ENCODE peak calls at places on chromosomes 5 and 9, in six cellular contexts. W is astrocyte; D is naive thymus-derived CD4-positive, alpha-beta T cell; E is neural progenitor cell; Q is tibial artery; R is PC-9. J is an unnamed sample.
A peak's percentile ranks its signal among the peaks of the same experiment; 100 is the strongest.

GRCh38 chr5:151362970-151363369 is 15.6 kb upstream of the SLC36A2 start:
- DNase-seq in W (no peak), D (no peak), E (no peak), Q (no peak), R (no peak), J (no peak)

GRCh38 chr5:179079165-179079987 is 19.2 kb downstream of the ZNF354C start:
- DNase-seq in W (no peak), D (no peak), E (no peak), Q (no peak), R (no peak), J (no peak)

GRCh38 chr5:79850316-79850822 is 140.7 kb downstream of the MTX3 start:
- DNase-seq in W (peak; percentile 89), D (no peak), E (peak; percentile 74), Q (no peak), R (no peak), J (peak; percentile 9)

GRCh38 chr5:3058930-3059329 is 307.5 kb upstream of the IRX2 start:
- DNase-seq in W (no peak), D (no peak), E (no peak), Q (no peak), R (no peak), J (no peak)

GRCh38 chr9:131062979-131063378 is 33.4 kb upstream of the AIF1L start:
- DNase-seq in W (no peak), D (no peak), E (no peak), Q (no peak), R (no peak), J (no peak)

GRCh38 chr5:31407921-31408714 is 123.8 kb downstream of the DROSHA start:
- DNase-seq in W (peak; percentile 38), D (no peak), E (no peak), Q (no peak), R (peak; percentile 81), J (peak; percentile 15)

GRCh38 chr9:74293479-74293878 is 203.7 kb upstream of the RORB start:
- DNase-seq in W (no peak), D (no peak), E (no peak), Q (no peak), R (no peak), J (no peak)

GRCh38 chr9:135077497-135078200 is 9.8 kb upstream of the OLFM1 start:
- DNase-seq in W (no peak), D (no peak), E (peak; percentile 84), Q (peak; percentile 55), R (no peak), J (peak; percentile 34)

GRCh38 chr9:35172878-35173277 is 11.1 kb downstream of the UNC13B start:
- DNase-seq in W (no peak), D (no peak), E (no peak), Q (no peak), R (no peak), J (no peak)

GRCh38 chr9:97315550-97315949 is 8.1 kb downstream of the CCDC180 start:
- DNase-seq in W (no peak), D (no peak), E (no peak), Q (no peak), R (no peak), J (peak; percentile 50)

GRCh38 chr5:14665949-14666741 is 1.6 kb downstream of the OTULIN start:
- DNase-seq in W (no peak), D (peak; percentile 32), E (peak; percentile 29), Q (no peak), R (no peak), J (peak; percentile 27)

GRCh38 chr5:41337240-41337639 is 123.9 kb upstream of the C6 start:
- DNase-seq in W (no peak), D (no peak), E (no peak), Q (no peak), R (no peak), J (no peak)

GRCh38 chr5:157524887-157525286 is 50.7 kb downstream of the ADAM19 start:
- DNase-seq in W (no peak), D (no peak), E (no peak), Q (no peak), R (no peak), J (no peak)

GRCh38 chr9:109421034-109421700 is 76.9 kb downstream of the PTPN3 start:
- DNase-seq in W (no peak), D (no peak), E (no peak), Q (no peak), R (no peak), J (no peak)

GRCh38 chr5:173498871-173499470 is 117.5 kb downstream of the BOD1 start:
- DNase-seq in W (peak; percentile 54), D (no peak), E (peak; percentile 44), Q (no peak), R (no peak), J (no peak)

GRCh38 chr9:120505186-120505585 is 74.8 kb downstream of the CDK5RAP2 start:
- DNase-seq in W (no peak), D (no peak), E (no peak), Q (no peak), R (no peak), J (no peak)

GRCh38 chr5:112109331-112109993 is 309.6 kb downstream of the EPB41L4A start:
- DNase-seq in W (peak; percentile 77), D (no peak), E (no peak), Q (no peak), R (no peak), J (peak; percentile 91)

GRCh38 chr5:157549283-157549629 is 26.3 kb downstream of the ADAM19 start:
- DNase-seq in W (peak; percentile 82), D (no peak), E (no peak), Q (no peak), R (peak; percentile 73), J (no peak)

GRCh38 chr5:173868096-173868879 is 19.9 kb upstream of the CPEB4 start:
- DNase-seq in W (peak; percentile 60), D (no peak), E (no peak), Q (no peak), R (peak; percentile 96), J (no peak)

GRCh38 chr9:21656776-21657637 is 145.4 kb upstream of the MTAP start:
- DNase-seq in W (peak; percentile 94), D (no peak), E (no peak), Q (no peak), R (no peak), J (peak; percentile 41)

GRCh38 chr5:1536298-1537165 is 12.8 kb upstream of the LPCAT1 start:
- DNase-seq in W (no peak), D (peak; percentile 45), E (no peak), Q (peak; percentile 60), R (no peak), J (peak; percentile 32)

GRCh38 chr9:25917593-25918426 is 239.6 kb upstream of the TUSC1 start:
- DNase-seq in W (no peak), D (no peak), E (no peak), Q (no peak), R (no peak), J (peak; percentile 56)

DNA sequence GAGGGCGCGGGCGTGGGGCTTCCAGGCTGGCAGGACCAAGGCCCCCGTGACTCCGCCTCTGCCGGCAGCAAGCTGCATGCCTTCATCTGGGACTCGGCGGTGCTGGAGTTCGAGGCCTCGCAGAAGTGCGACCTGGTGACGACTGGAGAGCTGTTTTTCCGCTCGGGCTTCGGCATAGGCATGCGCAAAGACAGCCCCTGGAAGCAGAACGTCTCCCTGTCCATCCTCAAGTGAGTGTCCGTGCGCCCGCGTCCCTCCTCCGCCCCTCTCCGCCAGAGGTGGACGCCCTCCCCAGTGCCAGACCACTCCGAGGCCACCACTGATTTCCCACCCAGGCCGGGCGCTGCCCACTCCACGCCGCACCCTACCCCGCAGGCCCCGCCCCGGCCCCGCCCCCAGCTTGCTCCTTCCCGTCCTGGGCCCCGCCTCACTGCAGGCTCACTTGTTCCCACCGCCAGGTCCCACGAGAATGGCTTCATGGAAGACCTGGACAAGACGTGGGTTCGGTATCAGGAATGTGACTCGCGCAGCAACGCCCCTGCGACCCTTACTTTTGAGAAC is 6.7 kb downstream of the LRRC26 start:
- DNase-seq in W (no peak), D (no peak), E (peak; percentile 56), Q (no peak), R (no peak), J (peak; percentile 17)
- H3K4me3 ChIP-seq in W (no peak overlapping the region), D (no peak overlapping the region), E (peak overlapping the region; percentile 32), Q (peak overlapping the region; percentile 39), R (no peak overlapping the region), J (no peak overlapping the region)

GRCh38 chr5:73729329-73729728 is 103.3 kb downstream of the ARHGEF28 start:
- DNase-seq in W (no peak), D (no peak), E (no peak), Q (no peak), R (no peak), J (peak; percentile 43)

GRCh38 chr5:73726606-73727231 is 100.7 kb downstream of the ARHGEF28 start:
- DNase-seq in W (no peak), D (no peak), E (no peak), Q (no peak), R (no peak), J (no peak)

GRCh38 chr5:73727470-73727869 is 101.5 kb downstream of the ARHGEF28 start:
- DNase-seq in W (no peak), D (no peak), E (no peak), Q (no peak), R (no peak), J (no peak)

GRCh38 chr5:73728493-73729273 is 102.7 kb downstream of the ARHGEF28 start:
- DNase-seq in W (no peak), D (no peak), E (no peak), Q (no peak), R (no peak), J (no peak)

GRCh38 chr5:73726071-73726470 is 100.1 kb downstream of the ARHGEF28 start:
- DNase-seq in W (no peak), D (no peak), E (no peak), Q (no peak), R (no peak), J (no peak)
- H3K4me1 ChIP-seq in W (no peaks in the 10 kb centered on the region), D (no peaks in the 10 kb centered on the region), E (no peaks in the 10 kb centered on the region), Q (no peaks in the 10 kb centered on the region), R (no peaks in the 10 kb centered on the region), J (peaks cover 8% of the 10 kb centered on the region)

DNA sequence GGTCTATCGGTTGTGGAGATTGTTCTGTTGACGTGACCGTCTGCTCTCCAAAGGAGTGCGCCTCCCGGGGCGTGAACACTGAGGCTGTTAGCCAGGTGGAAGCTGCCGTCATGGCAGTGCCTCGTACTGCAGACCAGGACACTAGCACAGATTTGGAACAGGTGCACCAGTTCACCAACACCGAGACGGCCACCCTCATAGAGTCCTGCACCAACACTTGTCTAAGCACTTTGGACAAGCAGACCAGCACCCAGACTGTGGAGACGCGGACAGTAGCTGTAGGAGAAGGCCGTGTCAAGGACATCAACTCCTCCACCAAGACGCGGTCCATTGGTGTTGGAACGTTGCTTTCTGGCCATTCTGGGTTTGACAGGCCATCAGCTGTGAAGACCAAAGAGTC is 128.9 kb upstream of the DMRT1 start:
- DNase-seq in W (no peak), D (no peak), E (no peak), Q (no peak), R (no peak), J (no peak)
- H3K4me3 ChIP-seq in W (no peak overlapping the region), D (no peak overlapping the region), E (no peak overlapping the region), Q (peak overlapping the region; percentile 43), R (no peak overlapping the region), J (no peak overlapping the region)

GRCh38 chr9:76292658-76293057 is 101.6 kb downstream of the RFK start:
- DNase-seq in W (no peak), D (no peak), E (no peak), Q (no peak), R (no peak), J (no peak)

GRCh38 chr9:76290555-76290954 is 103.7 kb downstream of the RFK start:
- DNase-seq in W (no peak), D (no peak), E (no peak), Q (no peak), R (no peak), J (no peak)

GRCh38 chr9:76294301-76294700 is 99.9 kb downstream of the RFK start:
- DNase-seq in W (no peak), D (no peak), E (no peak), Q (no peak), R (no peak), J (no peak)

GRCh38 chr9:76296561-76297276 is 97.5 kb downstream of the RFK start:
- DNase-seq in W (no peak), D (no peak), E (no peak), Q (no peak), R (no peak), J (no peak)

GRCh38 chr9:76292246-76292645 is 102.0 kb downstream of the RFK start:
- DNase-seq in W (no peak), D (no peak), E (no peak), Q (no peak), R (no peak), J (no peak)
- H3K4me1 ChIP-seq in W (peaks cover under 1% of the 10 kb centered on the region), D (no peaks in the 10 kb centered on the region), E (peaks cover 14% of the 10 kb centered on the region), Q (no peaks in the 10 kb centered on the region), R (no peaks in the 10 kb centered on the region), J (peaks cover 6% of the 10 kb centered on the region)